ENCODE peak calls at places on chromosomes 13 and 19, in seven cellular contexts. Y is Caco-2; G is WTC11; P is DND-41; M is IMR-90; B is pancreas; Q is CD8-positive, alpha-beta T cell. A is an unnamed sample.
A peak's percentile ranks its signal among the peaks of the same experiment; 100 is the strongest.

GRCh38 chr13:49086711-49087110 is 111.0 kb downstream of the FNDC3A start:
- DNase-seq in Y (no peak), G (no peak), P (no peak), M (peak; percentile 76), B (no peak), Q (no peak), A (no peak)

GRCh38 chr19:16141043-16141442 is 2.4 kb upstream of the HSH2D start:
- DNase-seq in Y (no peak), G (no peak), P (no peak), M (no peak), B (no peak), Q (no peak), A (peak; percentile 65)

GRCh38 chr13:103510007-103510406 is 443.8 kb upstream of the SLC10A2 start:
- DNase-seq in Y (peak; percentile 10), G (peak; percentile 11), P (no peak), M (no peak), B (no peak), Q (no peak), A (no peak)

GRCh38 chr13:82698383-82698782 is 1183.9 kb downstream of the SLITRK1 start:
- DNase-seq in Y (no peak), G (no peak), P (no peak), M (no peak), B (no peak), Q (no peak), A (no peak)

GRCh38 chr13:58032676-58033440 is 401.3 kb downstream of the PCDH17 start:
- DNase-seq in Y (no peak), G (no peak), P (no peak), M (no peak), B (no peak), Q (no peak), A (no peak)

GRCh38 chr19:46610851-46611770 is 10.0 kb downstream of the CALM3 start:
- DNase-seq in Y (no peak), G (peak; percentile 8), P (peak; percentile 48), M (peak; percentile 36), B (no peak), Q (no peak), A (peak; percentile 4)

GRCh38 chr19:34350161-34350561 is 14.8 kb upstream of the GPI start:
- DNase-seq in Y (no peak), G (no peak), P (peak; percentile 90), M (peak; percentile 43), B (no peak), Q (peak; percentile 59), A (peak; percentile 41)

GRCh38 chr13:72639377-72639776 is 88.1 kb downstream of the MZT1 start:
- DNase-seq in Y (no peak), G (no peak), P (no peak), M (no peak), B (no peak), Q (no peak), A (no peak)

GRCh38 chr13:50081106-50081898 is 66.1 kb downstream of the KCNRG start:
- DNase-seq in Y (peak; percentile 72), G (peak; percentile 66), P (peak; percentile 74), M (no peak), B (peak; percentile 46), Q (peak; percentile 27), A (peak; percentile 25)

GRCh38 chr13:33610471-33611015 is 207.4 kb upstream of the RFC3 start:
- DNase-seq in Y (no peak), G (peak; percentile 44), P (no peak), M (no peak), B (no peak), Q (peak; percentile 12), A (no peak)

GRCh38 chr19:48539503-48540096 is 12.4 kb upstream of the SULT2B1 start:
- DNase-seq in Y (no peak), G (no peak), P (no peak), M (peak; percentile 82), B (no peak), Q (no peak), A (no peak)

GRCh38 chr19:47413941-47414340 is 5.4 kb downstream of the MEIS3 start:
- DNase-seq in Y (no peak), G (no peak), P (no peak), M (no peak), B (no peak), Q (no peak), A (no peak)

GRCh38 chr19:18322318-18322758 is 538 bp downstream of the LSM4 start:
- DNase-seq in Y (peak; percentile 71), G (peak; percentile 63), P (peak; percentile 68), M (peak; percentile 65), B (no peak), Q (no peak), A (peak; percentile 68)

GRCh38 chr19:7287716-7288115 is 6.5 kb downstream of the INSR start:
- DNase-seq in Y (peak; percentile 63), G (no peak), P (no peak), M (no peak), B (no peak), Q (no peak), A (no peak)

GRCh38 chr13:44903596-44903995 is 85.7 kb downstream of the NUFIP1 start:
- DNase-seq in Y (no peak), G (no peak), P (no peak), M (peak; percentile 84), B (peak; percentile 37), Q (no peak), A (no peak)

GRCh38 chr19:39941615-39942507 is 7.4 kb upstream of the FCGBP start:
- DNase-seq in Y (no peak), G (no peak), P (peak; percentile 81), M (peak; percentile 38), B (no peak), Q (peak; percentile 28), A (no peak)

GRCh38 chr13:43126420-43126819 is 103.0 kb downstream of the DNAJC15 start:
- DNase-seq in Y (no peak), G (no peak), P (no peak), M (no peak), B (no peak), Q (no peak), A (no peak)

GRCh38 chr13:43122706-43123268 is 99.4 kb downstream of the DNAJC15 start:
- DNase-seq in Y (no peak), G (no peak), P (no peak), M (no peak), B (no peak), Q (no peak), A (no peak)

GRCh38 chr13:43127103-43127817 is 103.9 kb downstream of the DNAJC15 start:
- DNase-seq in Y (no peak), G (no peak), P (no peak), M (no peak), B (no peak), Q (no peak), A (no peak)

GRCh38 chr13:43123856-43124255 is 100.5 kb downstream of the DNAJC15 start:
- DNase-seq in Y (no peak), G (no peak), P (no peak), M (no peak), B (no peak), Q (no peak), A (no peak)

GRCh38 chr13:43124495-43124894 is 101.1 kb downstream of the DNAJC15 start:
- DNase-seq in Y (no peak), G (no peak), P (no peak), M (no peak), B (no peak), Q (no peak), A (no peak)
- TF ChIP-seq CTCF in Y (no peak), G (no peak), P (no peak), M (no peak), B (no peak), Q (no peak), A (no peak)

DNA sequence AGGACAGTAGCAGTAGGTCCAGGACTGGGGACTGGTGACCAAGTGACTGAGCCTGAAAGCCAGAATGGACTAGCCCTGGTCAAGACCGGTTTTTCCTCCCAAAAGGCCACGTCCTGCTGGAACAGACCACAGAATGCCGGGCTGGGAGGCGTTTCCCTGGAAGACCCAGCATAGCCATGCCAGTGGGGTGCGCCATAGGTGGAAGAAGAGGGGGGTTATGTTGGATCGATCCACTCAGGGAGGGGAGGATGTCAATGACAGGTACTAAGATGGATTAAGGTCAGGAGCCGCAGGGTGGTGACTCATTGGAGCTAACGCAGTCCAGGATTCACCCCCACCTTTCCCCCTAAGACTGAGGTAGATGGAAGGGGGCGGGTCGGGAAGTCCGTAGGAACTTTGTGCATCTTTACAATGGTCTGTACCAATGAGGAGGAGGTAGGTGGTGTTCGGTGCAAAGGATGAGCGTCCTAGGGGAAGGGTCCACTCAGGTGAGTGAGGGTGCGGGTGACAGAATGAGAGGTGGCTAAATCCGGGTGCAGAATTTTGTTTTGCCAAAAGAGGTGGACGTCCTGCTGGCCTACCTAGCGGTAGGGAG is 21.0 kb downstream of the VASP start:
- DNase-seq in Y (peak; percentile 71), G (peak; percentile 71), P (no peak), M (peak; percentile 56), B (peak; percentile 68), Q (no peak), A (no peak)
- TF ChIP-seq CTCF in Y (no peak), G (no peak), P (no peak), M (no peak), B (no peak), Q (no peak), A (no peak)

DNA sequence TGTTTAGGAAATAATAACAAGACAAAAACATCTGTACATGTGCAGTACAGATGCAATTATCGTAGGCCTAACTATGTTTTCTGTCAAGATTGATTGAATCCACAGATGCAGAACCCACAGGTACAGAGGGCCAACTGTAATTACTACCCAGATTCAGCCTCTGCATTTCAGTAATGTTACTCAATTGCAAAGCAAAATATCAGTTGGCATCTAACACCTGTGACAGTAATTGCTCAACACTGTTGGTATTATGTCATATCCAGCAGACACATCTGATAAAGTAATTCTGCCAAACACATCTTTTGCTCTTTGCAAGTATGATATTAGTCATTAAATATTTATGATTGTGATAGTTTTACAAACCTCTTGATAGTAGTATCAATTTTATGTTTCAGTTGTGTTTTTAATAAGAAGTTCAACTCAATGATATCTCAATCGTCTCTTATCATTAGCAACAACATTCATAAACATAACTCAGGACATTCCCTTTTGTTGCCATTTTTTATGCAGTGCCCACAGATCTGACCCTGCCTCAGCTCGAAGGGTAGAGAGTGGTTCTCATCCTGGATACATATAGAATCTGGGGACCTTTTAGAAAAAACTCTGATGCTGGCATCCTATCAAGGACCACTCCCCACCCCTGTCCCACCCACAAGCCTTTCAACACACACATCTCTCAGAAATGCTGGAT is 104.7 kb downstream of the MYCBP2 start:
- DNase-seq in Y (no peak), G (no peak), P (no peak), M (no peak), B (no peak), Q (no peak), A (no peak)
- TF ChIP-seq CTCF in Y (no peak), G (no peak), P (no peak), M (no peak), B (no peak), Q (no peak), A (no peak)

DNA sequence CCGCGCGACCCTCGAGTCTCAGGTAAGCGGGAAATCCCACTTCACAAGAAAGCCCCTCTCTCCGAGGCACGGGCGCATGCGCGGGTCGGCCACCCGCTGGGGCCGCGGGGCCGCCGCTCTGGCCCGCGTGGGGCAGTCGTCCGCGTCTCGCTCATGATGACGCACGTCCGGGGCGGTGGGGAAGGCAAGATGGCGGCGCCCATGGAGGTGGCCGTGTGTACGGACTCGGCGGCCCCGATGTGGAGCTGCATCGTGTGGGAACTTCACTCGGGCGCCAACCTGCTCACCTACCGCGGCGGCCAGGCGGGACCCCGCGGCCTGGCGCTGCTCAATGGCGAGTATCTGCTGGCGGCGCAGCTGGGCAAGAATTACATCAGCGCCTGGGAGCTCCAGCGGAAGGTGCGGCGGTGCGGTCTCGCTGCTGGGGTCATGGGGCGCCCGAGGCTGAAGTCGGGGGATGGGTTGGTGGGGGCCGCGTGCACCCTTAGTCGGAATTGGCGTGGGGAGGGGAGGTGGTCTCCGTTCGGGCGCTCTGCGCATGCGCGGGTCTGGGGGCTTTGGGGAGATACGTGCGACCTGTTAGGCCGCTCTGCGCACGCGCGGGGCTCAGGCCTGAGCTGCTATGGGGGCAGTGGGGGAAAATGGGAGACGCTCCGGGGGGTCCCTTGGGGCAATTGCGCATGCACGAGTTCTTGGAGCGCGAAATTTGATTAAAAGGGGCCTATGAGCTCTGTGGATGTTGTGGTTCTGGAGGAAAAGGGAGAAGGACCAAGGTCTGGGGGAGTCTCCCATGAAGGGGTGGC is at the start of gene WDR18:
- DNase-seq in Y (peak; percentile 92), G (peak; percentile 91), P (peak; percentile 91), M (peak; percentile 81), B (peak; percentile 92), Q (peak; percentile 85), A (peak; percentile 100)
- TF ChIP-seq CTCF in Y (no peak), G (no peak), P (peak; percentile 20), M (peak; percentile 30), B (peak; percentile 20), Q (no peak), A (no peak)